ENCODE peak calls at places on chromosome 1, in six cellular contexts. W, L, M, A, P and Z are unnamed samples.

GRCh38 chr1:158117854-158118691 is 62.6 kb upstream of the CD1D start:
- DNase-seq in W (no peak), L (peak; percentile 64), M (peak; percentile 58), A (peak; percentile 4), P (peak; percentile 60), Z (no peak)

GRCh38 chr1:24902471-24902891 is 27.6 kb downstream of the RUNX3 start:
- DNase-seq in W (peak; percentile 13), L (no peak), M (no peak), A (peak; percentile 10), P (no peak), Z (no peak)

GRCh38 chr1:60185684-60186083 is 112.1 kb upstream of the C1orf87 start:
- DNase-seq in W (no peak), L (no peak), M (no peak), A (no peak), P (no peak), Z (no peak)

GRCh38 chr1:85611856-85612255 is 31.3 kb downstream of the CCN1 start:
- DNase-seq in W (peak; percentile 77), L (no peak), M (peak; percentile 27), A (no peak), P (peak; percentile 100), Z (no peak)

GRCh38 chr1:17642169-17642568 is 102.7 kb downstream of the ARHGEF10L start:
- DNase-seq in W (no peak), L (no peak), M (no peak), A (no peak), P (no peak), Z (no peak)

GRCh38 chr1:7026188-7026587 is 240.9 kb downstream of the CAMTA1 start:
- DNase-seq in W (no peak), L (no peak), M (no peak), A (no peak), P (no peak), Z (no peak)

GRCh38 chr1:16111771-16112557 is 38.5 kb upstream of the FAM131C start:
- DNase-seq in W (no peak), L (no peak), M (peak; percentile 76), A (no peak), P (peak; percentile 79), Z (no peak)

GRCh38 chr1:19618428-19618827 is 25.7 kb upstream of the NBL1 start:
- DNase-seq in W (no peak), L (no peak), M (no peak), A (no peak), P (peak; percentile 64), Z (no peak)

GRCh38 chr1:63087966-63088365 is 234.4 kb upstream of the FOXD3 start:
- DNase-seq in W (no peak), L (no peak), M (no peak), A (no peak), P (peak; percentile 31), Z (no peak)

GRCh38 chr1:199335496-199335895 is 692.0 kb upstream of the NR5A2 start:
- DNase-seq in W (no peak), L (no peak), M (no peak), A (no peak), P (peak; percentile 50), Z (no peak)

GRCh38 chr1:53654216-53655210 is 84.5 kb downstream of the GLIS1 start:
- DNase-seq in W (no peak), L (peak; percentile 36), M (no peak), A (no peak), P (peak; percentile 68), Z (no peak)

GRCh38 chr1:175537571-175537970 is 205.8 kb downstream of the TNR start:
- DNase-seq in W (no peak), L (no peak), M (no peak), A (no peak), P (no peak), Z (no peak)

GRCh38 chr1:221117548-221117951 is 238.3 kb downstream of the HLX start:
- DNase-seq in W (no peak), L (no peak), M (no peak), A (no peak), P (peak; percentile 57), Z (no peak)

GRCh38 chr1:16211824-16212223 is 628 bp downstream of the ARHGEF19 start:
- DNase-seq in W (no peak), L (no peak), M (no peak), A (no peak), P (no peak), Z (no peak)

GRCh38 chr1:232988572-232989040 is 38.2 kb downstream of the NTPCR start:
- DNase-seq in W (no peak), L (no peak), M (no peak), A (no peak), P (peak; percentile 61), Z (no peak)

GRCh38 chr1:18480315-18481189 is at the start of gene KLHDC7A:
- DNase-seq in W (peak; percentile 82), L (no peak), M (no peak), A (no peak), P (no peak), Z (no peak)

GRCh38 chr1:25616932-25617625 is 488 bp downstream of the MAN1C1 start:
- DNase-seq in W (peak; percentile 54), L (no peak), M (no peak), A (peak; percentile 42), P (peak; percentile 29), Z (no peak)

GRCh38 chr1:68228833-68229232 is 3.5 kb downstream of the WLS start:
- DNase-seq in W (no peak), L (no peak), M (no peak), A (no peak), P (peak; percentile 51), Z (no peak)

GRCh38 chr1:231612393-231613089 is 14.0 kb upstream of the DISC1 start:
- DNase-seq in W (peak; percentile 63), L (no peak), M (no peak), A (peak; percentile 68), P (no peak), Z (peak; percentile 55)

GRCh38 chr1:118920124-118920675 is 67.9 kb downstream of the TBX15 start:
- DNase-seq in W (no peak), L (no peak), M (no peak), A (no peak), P (no peak), Z (no peak)

GRCh38 chr1:109252167-109252892 is 3.0 kb downstream of the CELSR2 start:
- DNase-seq in W (no peak), L (no peak), M (no peak), A (no peak), P (no peak), Z (no peak)

GRCh38 chr1:16099412-16099811 is 26.0 kb upstream of the FAM131C start:
- DNase-seq in W (no peak), L (no peak), M (no peak), A (no peak), P (no peak), Z (no peak)

GRCh38 chr1:109255097-109255651 is 5.8 kb downstream of the CELSR2 start:
- DNase-seq in W (no peak), L (no peak), M (no peak), A (no peak), P (no peak), Z (no peak)

GRCh38 chr1:230044729-230045128 is 22.3 kb upstream of the GALNT2 start:
- DNase-seq in W (no peak), L (no peak), M (no peak), A (no peak), P (no peak), Z (no peak)

GRCh38 chr1:84168783-84169182 is 24.7 kb downstream of the PRKACB start:
- DNase-seq in W (no peak), L (no peak), M (no peak), A (no peak), P (no peak), Z (no peak)

GRCh38 chr1:6208723-6209660 is 3.1 kb downstream of the RNF207 start:
- DNase-seq in W (peak; percentile 65), L (peak; percentile 81), M (no peak), A (peak; percentile 48), P (peak; percentile 58), Z (no peak)

GRCh38 chr1:210359255-210359654 is 30.6 kb downstream of the HHAT start:
- DNase-seq in W (no peak), L (no peak), M (no peak), A (no peak), P (no peak), Z (no peak)

GRCh38 chr1:43300661-43301094 is at the start of gene TIE1:
- DNase-seq in W (no peak), L (no peak), M (peak; percentile 49), A (no peak), P (no peak), Z (no peak)
- H3K4me3 ChIP-seq in W (peak within 1 kb of the TSS; percentile 53), L (no peak within 1 kb of the TSS), M (peak within 1 kb of the TSS; percentile 1), A (no peak within 1 kb of the TSS), P (no peak within 1 kb of the TSS), Z (no peak within 1 kb of the TSS)

GRCh38 chr1:171081220-171081993 is 9.3 kb upstream of the FMO3 start:
- DNase-seq in W (no peak), L (no peak), M (no peak), A (peak; percentile 7), P (peak; percentile 79), Z (no peak)
- TF ChIP-seq CTCF in W (peak; percentile 46), L (no peak), M (peak; percentile 50), A (peak; percentile 14), P (peak; percentile 52), Z (no peak)

GRCh38 chr1:27503961-27504587 is 14.1 kb upstream of the WASF2 start:
- DNase-seq in W (peak; percentile 8), L (no peak), M (no peak), A (no peak), P (peak; percentile 53), Z (no peak)
- H3K4me3 ChIP-seq in W (peak overlapping the region; percentile 32), L (no peak overlapping the region), M (no peak overlapping the region), A (no peak overlapping the region), P (no peak overlapping the region), Z (no peak overlapping the region)

GRCh38 chr1:8547791-8548190 is 229.9 kb downstream of the SLC45A1 start:
- DNase-seq in W (no peak), L (no peak), M (no peak), A (no peak), P (no peak), Z (no peak)

GRCh38 chr1:8552135-8552534 is 234.2 kb downstream of the SLC45A1 start:
- DNase-seq in W (no peak), L (no peak), M (no peak), A (no peak), P (no peak), Z (no peak)

GRCh38 chr1:8552820-8553397 is 235.0 kb downstream of the SLC45A1 start:
- DNase-seq in W (no peak), L (no peak), M (no peak), A (no peak), P (no peak), Z (no peak)

GRCh38 chr1:8551613-8552093 is 233.7 kb downstream of the SLC45A1 start:
- DNase-seq in W (no peak), L (no peak), M (no peak), A (no peak), P (no peak), Z (no peak)

GRCh38 chr1:8551057-8551456 is 233.1 kb downstream of the SLC45A1 start:
- DNase-seq in W (no peak), L (no peak), M (no peak), A (no peak), P (no peak), Z (no peak)
- TF ChIP-seq CTCF in W (no peak), L (no peak), M (no peak), A (no peak), P (no peak), Z (no peak)